ENCODE peak calls at places on chromosomes 3 and 15, in seven cellular contexts. One of them, this sample, is unnamed.

GRCh38 chr3:182117131-182117530 is 405.4 kb downstream of the SOX2 start:
- DNase-seq in Peyer's patch: no peak
- DNase-seq in lower leg skin: no peak
- DNase-seq in ovary: no peak
- DNase-seq in NB4: no peak
- DNase-seq in IMR-90: no peak
- DNase-seq in thyroid gland: no peak
- DNase-seq in this sample: no peak

GRCh38 chr3:127674099-127674792 is 1.5 kb downstream of the ABTB1 start:
- DNase-seq in Peyer's patch: no peak
- DNase-seq in lower leg skin: no peak
- DNase-seq in ovary: peak; percentile 25
- DNase-seq in NB4: no peak
- DNase-seq in IMR-90: no peak
- DNase-seq in thyroid gland: no peak
- DNase-seq in this sample: no peak

GRCh38 chr3:192916455-192917257 is 1.0 kb downstream of the MB21D2 start:
- DNase-seq in Peyer's patch: peak; percentile 36
- DNase-seq in lower leg skin: peak; percentile 50
- DNase-seq in ovary: peak; percentile 63
- DNase-seq in NB4: peak; percentile 2
- DNase-seq in IMR-90: peak; percentile 73
- DNase-seq in thyroid gland: peak; percentile 87
- DNase-seq in this sample: peak; percentile 44

GRCh38 chr15:89409184-89409992 is 74.8 kb upstream of the POLG start:
- DNase-seq in Peyer's patch: no peak
- DNase-seq in lower leg skin: no peak
- DNase-seq in ovary: no peak
- DNase-seq in NB4: no peak
- DNase-seq in IMR-90: no peak
- DNase-seq in thyroid gland: no peak
- DNase-seq in this sample: no peak

GRCh38 chr15:37109151-37109912 is 9.0 kb upstream of the MEIS2 start:
- DNase-seq in Peyer's patch: no peak
- DNase-seq in lower leg skin: no peak
- DNase-seq in ovary: no peak
- DNase-seq in NB4: no peak
- DNase-seq in IMR-90: no peak
- DNase-seq in thyroid gland: no peak
- DNase-seq in this sample: no peak

GRCh38 chr15:61856295-61856694 is 204.0 kb downstream of the VPS13C start:
- DNase-seq in Peyer's patch: no peak
- DNase-seq in lower leg skin: no peak
- DNase-seq in ovary: no peak
- DNase-seq in NB4: no peak
- DNase-seq in IMR-90: no peak
- DNase-seq in thyroid gland: no peak
- DNase-seq in this sample: no peak

GRCh38 chr3:171936231-171936841 is 93.2 kb downstream of the TMEM212 start:
- DNase-seq in Peyer's patch: no peak
- DNase-seq in lower leg skin: no peak
- DNase-seq in ovary: no peak
- DNase-seq in NB4: peak; percentile 96
- DNase-seq in IMR-90: peak; percentile 78
- DNase-seq in thyroid gland: no peak
- DNase-seq in this sample: no peak

GRCh38 chr3:174330303-174330702 is 528.8 kb upstream of the NAALADL2 start:
- DNase-seq in Peyer's patch: no peak
- DNase-seq in lower leg skin: no peak
- DNase-seq in ovary: no peak
- DNase-seq in NB4: no peak
- DNase-seq in IMR-90: peak; percentile 85
- DNase-seq in thyroid gland: no peak
- DNase-seq in this sample: no peak

GRCh38 chr3:149581248-149581647 is 76.6 kb downstream of the WWTR1 start:
- DNase-seq in Peyer's patch: no peak
- DNase-seq in lower leg skin: no peak
- DNase-seq in ovary: no peak
- DNase-seq in NB4: no peak
- DNase-seq in IMR-90: no peak
- DNase-seq in thyroid gland: no peak
- DNase-seq in this sample: no peak

GRCh38 chr3:171821061-171821460 is 10.8 kb upstream of the PLD1 start:
- DNase-seq in Peyer's patch: no peak
- DNase-seq in lower leg skin: no peak
- DNase-seq in ovary: no peak
- DNase-seq in NB4: no peak
- DNase-seq in IMR-90: no peak
- DNase-seq in thyroid gland: no peak
- DNase-seq in this sample: no peak

GRCh38 chr3:8629151-8630021 is 15.2 kb downstream of the SSUH2 start:
- DNase-seq in Peyer's patch: peak; percentile 19
- DNase-seq in lower leg skin: peak; percentile 80
- DNase-seq in ovary: no peak
- DNase-seq in NB4: peak; percentile 84
- DNase-seq in IMR-90: peak; percentile 86
- DNase-seq in thyroid gland: no peak
- DNase-seq in this sample: peak; percentile 38

GRCh38 chr15:40982855-40983254 is 29.6 kb downstream of the CHAC1 start:
- DNase-seq in Peyer's patch: no peak
- DNase-seq in lower leg skin: no peak
- DNase-seq in ovary: no peak
- DNase-seq in NB4: no peak
- DNase-seq in IMR-90: peak; percentile 93
- DNase-seq in thyroid gland: no peak
- DNase-seq in this sample: no peak

GRCh38 chr3:186406669-186407635 is 44.9 kb upstream of the DGKG start:
- DNase-seq in Peyer's patch: no peak
- DNase-seq in lower leg skin: no peak
- DNase-seq in ovary: peak; percentile 84
- DNase-seq in NB4: no peak
- DNase-seq in IMR-90: no peak
- DNase-seq in thyroid gland: peak; percentile 95
- DNase-seq in this sample: peak; percentile 49

GRCh38 chr3:70360985-70361384 is 48.5 kb upstream of the MDFIC2 start:
- DNase-seq in Peyer's patch: no peak
- DNase-seq in lower leg skin: no peak
- DNase-seq in ovary: no peak
- DNase-seq in NB4: peak; percentile 37
- DNase-seq in IMR-90: peak; percentile 36
- DNase-seq in thyroid gland: no peak
- DNase-seq in this sample: no peak

GRCh38 chr15:45402955-45403892 is 24.9 kb upstream of the GATM start:
- DNase-seq in Peyer's patch: peak; percentile 22
- DNase-seq in lower leg skin: no peak
- DNase-seq in ovary: peak; percentile 34
- DNase-seq in NB4: peak; percentile 66
- DNase-seq in IMR-90: peak; percentile 59
- DNase-seq in thyroid gland: peak; percentile 49
- DNase-seq in this sample: peak; percentile 58

GRCh38 chr3:12773724-12774105 is 14.7 kb upstream of the TMEM40 start:
- DNase-seq in Peyer's patch: no peak
- DNase-seq in lower leg skin: no peak
- DNase-seq in ovary: no peak
- DNase-seq in NB4: no peak
- DNase-seq in IMR-90: no peak
- DNase-seq in thyroid gland: no peak
- DNase-seq in this sample: no peak

GRCh38 chr15:67197364-67197695 is 57.1 kb downstream of the AAGAB start:
- DNase-seq in Peyer's patch: no peak
- DNase-seq in lower leg skin: no peak
- DNase-seq in ovary: no peak
- DNase-seq in NB4: no peak
- DNase-seq in IMR-90: no peak
- DNase-seq in thyroid gland: no peak
- DNase-seq in this sample: no peak

GRCh38 chr3:120432105-120432860 is 18.5 kb downstream of the FSTL1 start:
- DNase-seq in Peyer's patch: no peak
- DNase-seq in lower leg skin: no peak
- DNase-seq in ovary: no peak
- DNase-seq in NB4: no peak
- DNase-seq in IMR-90: peak; percentile 89
- DNase-seq in thyroid gland: peak; percentile 78
- DNase-seq in this sample: no peak

GRCh38 chr3:159787191-159787590 is 201.4 kb upstream of the IL12A start:
- DNase-seq in Peyer's patch: no peak
- DNase-seq in lower leg skin: no peak
- DNase-seq in ovary: no peak
- DNase-seq in NB4: no peak
- DNase-seq in IMR-90: peak; percentile 94
- DNase-seq in thyroid gland: no peak
- DNase-seq in this sample: no peak

GRCh38 chr15:61680260-61681037 is 379.8 kb downstream of the VPS13C start:
- DNase-seq in Peyer's patch: no peak
- DNase-seq in lower leg skin: no peak
- DNase-seq in ovary: no peak
- DNase-seq in NB4: no peak
- DNase-seq in IMR-90: no peak
- DNase-seq in thyroid gland: no peak
- DNase-seq in this sample: no peak

GRCh38 chr3:168024537-168024941 is 71.2 kb downstream of the GOLIM4 start:
- DNase-seq in Peyer's patch: no peak
- DNase-seq in lower leg skin: no peak
- DNase-seq in ovary: no peak
- DNase-seq in NB4: peak; percentile 84
- DNase-seq in IMR-90: peak; percentile 96
- DNase-seq in thyroid gland: no peak
- DNase-seq in this sample: peak; percentile 18

GRCh38 chr3:158749526-158749925 is 17.3 kb upstream of the RARRES1 start:
- DNase-seq in Peyer's patch: no peak
- DNase-seq in lower leg skin: no peak
- DNase-seq in ovary: no peak
- DNase-seq in NB4: no peak
- DNase-seq in IMR-90: no peak
- DNase-seq in thyroid gland: no peak
- DNase-seq in this sample: no peak

GRCh38 chr15:71116942-71117341 is 1.7 kb downstream of the THSD4 start:
- DNase-seq in Peyer's patch: no peak
- DNase-seq in lower leg skin: no peak
- DNase-seq in ovary: no peak
- DNase-seq in NB4: no peak
- DNase-seq in IMR-90: no peak
- DNase-seq in thyroid gland: peak; percentile 39
- DNase-seq in this sample: peak; percentile 14
- H3K4me3 ChIP-seq in Peyer's patch: no peak overlapping the region
- H3K4me3 ChIP-seq in lower leg skin: no peak overlapping the region
- H3K4me3 ChIP-seq in ovary: no peak overlapping the region
- H3K4me3 ChIP-seq in NB4: no peak overlapping the region
- H3K4me3 ChIP-seq in IMR-90: peak overlapping the region; percentile 96
- H3K4me3 ChIP-seq in thyroid gland: no peak overlapping the region
- H3K4me3 ChIP-seq in this sample: no peak overlapping the region

DNA sequence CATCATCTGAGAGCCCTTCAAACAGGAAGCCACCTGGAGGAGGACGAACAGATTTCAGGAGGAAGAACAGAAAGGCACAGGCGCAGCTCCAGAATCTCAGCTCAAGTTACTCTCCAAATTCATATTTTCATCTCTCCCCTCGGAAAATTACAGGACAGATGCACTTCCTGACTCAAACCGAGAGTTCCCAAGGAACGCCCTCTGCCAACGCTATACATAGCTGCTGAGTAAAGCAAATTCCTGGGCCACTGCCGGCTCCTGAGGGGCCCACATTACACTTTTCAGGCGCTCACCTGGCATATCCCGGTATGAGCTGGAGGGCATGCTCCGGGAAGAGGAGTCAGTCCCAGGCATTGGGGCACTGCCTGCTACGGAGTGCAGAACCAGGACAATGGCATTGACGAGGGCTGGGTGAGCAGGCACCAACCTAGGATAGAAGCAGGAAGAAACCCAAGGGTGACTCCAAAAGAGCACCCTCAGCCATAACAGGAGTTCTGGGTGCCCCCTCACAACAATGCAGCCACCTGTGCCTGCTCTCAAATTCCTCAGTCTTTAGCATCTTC is 11.2 kb downstream of the UBL7 start:
- DNase-seq in Peyer's patch: no peak
- DNase-seq in lower leg skin: no peak
- DNase-seq in ovary: no peak
- DNase-seq in NB4: no peak
- DNase-seq in IMR-90: no peak
- DNase-seq in thyroid gland: no peak
- DNase-seq in this sample: no peak
- TF ChIP-seq POLR2A in Peyer's patch: no peak
- TF ChIP-seq POLR2A in lower leg skin: no peak
- TF ChIP-seq POLR2A in ovary: no peak
- TF ChIP-seq POLR2A in NB4: no peak
- TF ChIP-seq POLR2A in IMR-90: no peak
- TF ChIP-seq POLR2A in thyroid gland: no peak
- TF ChIP-seq POLR2A in this sample: no peak

DNA sequence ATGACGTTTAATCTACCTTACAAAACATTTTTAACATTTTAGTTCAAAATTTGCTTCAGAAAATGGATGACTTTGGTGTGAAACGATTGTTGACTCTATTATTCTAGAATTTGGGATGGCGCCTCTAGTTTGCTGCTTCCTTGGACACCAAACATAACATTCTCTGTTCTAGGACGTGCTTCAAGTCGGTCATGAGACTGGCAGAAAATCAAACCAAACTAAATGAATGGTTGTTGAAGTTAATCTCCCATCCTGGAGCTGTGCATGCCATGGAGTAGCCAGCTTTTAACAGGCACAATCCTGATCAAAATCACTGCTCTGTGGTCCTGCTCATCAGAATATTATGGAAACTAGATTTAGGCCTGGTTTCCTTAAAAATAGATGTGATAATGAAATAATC is 9.6 kb upstream of the LRRFIP2 start:
- DNase-seq in Peyer's patch: no peak
- DNase-seq in lower leg skin: peak; percentile 33
- DNase-seq in ovary: no peak
- DNase-seq in NB4: no peak
- DNase-seq in IMR-90: no peak
- DNase-seq in thyroid gland: peak; percentile 44
- DNase-seq in this sample: no peak
- H3K4me3 ChIP-seq in Peyer's patch: no peak overlapping the region
- H3K4me3 ChIP-seq in lower leg skin: no peak overlapping the region
- H3K4me3 ChIP-seq in ovary: no peak overlapping the region
- H3K4me3 ChIP-seq in NB4: no peak overlapping the region
- H3K4me3 ChIP-seq in IMR-90: no peak overlapping the region
- H3K4me3 ChIP-seq in thyroid gland: no peak overlapping the region
- H3K4me3 ChIP-seq in this sample: no peak overlapping the region

DNA sequence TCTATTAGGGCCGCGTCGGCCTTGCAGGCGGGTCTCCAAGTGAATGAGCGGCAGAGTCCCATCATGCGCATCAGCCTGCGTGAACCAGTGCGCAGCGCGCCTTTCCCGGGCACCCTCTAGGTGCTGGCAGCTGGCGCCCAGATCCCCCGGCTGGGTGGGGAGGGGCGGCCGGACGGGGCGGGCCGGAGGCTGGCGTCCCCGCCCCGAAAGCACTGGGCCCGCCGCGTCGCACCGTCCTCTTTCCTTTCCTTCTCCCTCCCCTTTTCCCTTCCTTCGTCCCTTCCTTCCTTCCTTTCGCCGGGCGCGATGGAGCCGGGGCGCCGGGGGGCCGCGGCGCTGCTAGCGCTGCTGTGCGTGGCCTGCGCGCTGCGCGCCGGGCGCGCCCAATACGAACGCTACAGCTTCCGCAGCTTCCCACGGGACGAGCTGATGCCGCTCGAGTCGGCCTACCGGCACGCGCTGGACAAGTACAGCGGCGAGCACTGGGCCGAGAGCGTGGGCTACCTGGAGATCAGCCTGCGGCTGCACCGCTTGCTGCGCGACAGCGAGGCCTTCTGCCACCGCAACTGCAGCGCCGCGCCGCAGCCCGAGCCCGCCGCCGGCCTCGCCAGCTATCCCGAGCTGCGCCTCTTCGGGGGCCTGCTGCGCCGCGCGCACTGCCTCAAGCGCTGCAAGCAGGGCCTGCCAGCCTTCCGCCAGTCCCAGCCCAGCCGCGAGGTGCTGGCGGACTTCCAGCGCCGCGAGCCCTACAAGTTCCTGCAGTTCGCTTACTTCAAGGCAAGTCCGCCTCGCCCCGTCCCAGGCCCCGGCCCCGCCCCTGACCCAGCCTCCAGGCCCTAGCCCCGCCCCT is at the start of gene CRTAP:
- DNase-seq in Peyer's patch: peak; percentile 94
- DNase-seq in lower leg skin: peak; percentile 95
- DNase-seq in ovary: peak; percentile 97
- DNase-seq in NB4: peak; percentile 97
- DNase-seq in IMR-90: peak; percentile 94
- DNase-seq in thyroid gland: peak; percentile 99
- DNase-seq in this sample: peak; percentile 98
- TF ChIP-seq POLR2A in Peyer's patch: peak; percentile 57
- TF ChIP-seq POLR2A in lower leg skin: no peak
- TF ChIP-seq POLR2A in ovary: peak; percentile 25
- TF ChIP-seq POLR2A in NB4: peak; percentile 65
- TF ChIP-seq POLR2A in IMR-90: no peak
- TF ChIP-seq POLR2A in thyroid gland: no peak
- TF ChIP-seq POLR2A in this sample: peak; percentile 67

This sample was measured in body of pancreas.